ENCODE peak calls at places on chromosomes 7 and 10, in six cellular contexts. F is cardiac muscle cell; Z is astrocyte; E is CD8-positive, alpha-beta T cell; V is breast epithelium; R is MM.1S. U is an unnamed sample.

GRCh38 chr7:27689045-27689877 is 26.6 kb upstream of the HIBADH start:
- DNase-seq in V (no peak), F (peak; percentile 5), R (peak; percentile 10), Z (no peak), E (no peak), U (no peak)

GRCh38 chr10:43236176-43236850 is 30.6 kb downstream of the RASGEF1A start:
- DNase-seq in R (no peak), F (no peak), E (no peak), V (no peak), Z (no peak), U (no peak)

GRCh38 chr10:96072673-96073072 is 29.3 kb downstream of the CCNJ start:
- DNase-seq in E (no peak), R (no peak), F (no peak), V (no peak), Z (no peak), U (no peak)

GRCh38 chr10:92822964-92823363 is 25.4 kb upstream of the EXOC6 start:
- DNase-seq in R (peak; percentile 23), E (no peak), V (no peak), Z (peak; percentile 22), F (no peak), U (no peak)

GRCh38 chr10:116664631-116665030 is 43.9 kb downstream of the PNLIPRP2 start:
- DNase-seq in F (no peak), V (no peak), Z (no peak), E (no peak), R (no peak), U (no peak)

GRCh38 chr7:5231811-5232484 is 41.9 kb downstream of the WIPI2 start:
- DNase-seq in Z (no peak), R (peak; percentile 71), V (no peak), F (peak; percentile 54), E (no peak), U (peak; percentile 89)

GRCh38 chr10:45155784-45156183 is 155.1 kb downstream of the ZNF22 start:
- DNase-seq in F (no peak), Z (no peak), R (no peak), E (no peak), V (no peak), U (no peak)

GRCh38 chr7:98077762-98078161 is 28.9 kb upstream of the LMTK2 start:
- DNase-seq in R (no peak), V (no peak), F (peak; percentile 9), Z (no peak), E (no peak), U (no peak)

GRCh38 chr7:76509931-76510877 is at the start of gene UPK3B:
- DNase-seq in V (no peak), R (no peak), E (no peak), Z (no peak), F (peak; percentile 34), U (no peak)

GRCh38 chr10:110512461-110513187 is 14.9 kb downstream of the DUSP5 start:
- DNase-seq in Z (peak; percentile 91), V (no peak), R (peak; percentile 6), E (no peak), F (no peak), U (no peak)

GRCh38 chr10:61633665-61634064 is 29.1 kb upstream of the CABCOCO1 start:
- DNase-seq in F (no peak), R (no peak), Z (peak; percentile 63), V (no peak), E (no peak), U (no peak)

GRCh38 chr10:129955591-129956284 is 8.3 kb downstream of the EBF3 start:
- DNase-seq in R (no peak), V (no peak), Z (no peak), F (peak; percentile 15), E (no peak), U (no peak)

GRCh38 chr7:102439963-102440795 is 6.8 kb downstream of the ORAI2 start:
- DNase-seq in E (no peak), V (peak; percentile 72), R (no peak), F (no peak), Z (peak; percentile 73), U (no peak)

GRCh38 chr10:16923726-16924125 is 106.5 kb upstream of the RSU1 start:
- DNase-seq in E (no peak), Z (no peak), V (no peak), F (no peak), R (no peak), U (no peak)

GRCh38 chr7:15921576-15921975 is 235.1 kb upstream of the MEOX2 start:
- DNase-seq in R (no peak), E (no peak), F (no peak), Z (peak; percentile 16), V (no peak), U (no peak)

DNA sequence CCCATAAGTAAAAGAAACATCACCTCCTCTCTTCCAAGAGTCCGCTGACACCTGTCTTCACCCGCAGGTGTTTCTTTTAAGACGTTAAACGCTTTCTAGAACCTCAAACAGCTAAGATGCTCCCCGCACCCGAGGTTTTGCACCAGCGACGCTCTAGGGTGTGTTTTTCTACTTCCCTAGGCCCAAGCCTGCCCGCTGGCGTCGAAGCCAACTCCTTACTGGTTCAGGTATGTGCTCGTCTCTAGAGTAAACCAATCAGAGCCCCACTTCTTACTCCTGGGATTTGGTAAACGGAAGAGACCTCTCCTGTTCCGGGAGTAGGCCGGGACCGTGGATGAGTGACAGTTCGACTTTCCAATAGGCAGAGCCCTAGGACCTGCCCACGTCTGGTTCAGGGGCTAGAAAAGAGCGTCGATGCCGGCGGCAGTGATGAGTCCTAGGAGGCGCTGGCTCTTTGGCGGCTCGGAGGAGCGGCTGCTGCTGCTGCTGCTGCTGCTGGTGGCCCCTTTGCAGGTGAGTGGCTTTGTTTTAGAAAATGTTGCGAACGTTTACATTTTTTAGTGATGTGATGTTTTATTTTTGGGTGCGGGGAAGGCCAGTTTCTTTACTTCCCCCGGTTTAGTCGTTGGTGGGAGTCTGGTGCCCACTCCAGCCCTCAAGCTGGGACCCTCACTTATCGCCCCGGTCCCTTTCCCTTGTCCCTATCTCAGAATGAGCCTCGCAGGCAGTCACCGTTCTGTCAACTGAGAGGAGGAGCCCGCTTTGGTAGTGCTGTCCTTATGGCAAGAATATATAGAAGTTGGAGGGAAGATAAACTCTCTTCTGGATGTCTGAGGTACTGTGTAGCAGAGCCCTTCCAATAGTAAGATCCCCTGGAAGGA is at the start of gene BPGM:
- DNase-seq in V (peak; percentile 98), E (peak; percentile 96), F (peak; percentile 99), Z (peak; percentile 100), R (peak; percentile 100), U (peak; percentile 100)
- TF ChIP-seq CTCF in V (no peak), E (peak; percentile 26), F (peak; percentile 27), Z (peak; percentile 10), R (peak; percentile 86), U (peak; percentile 43)

DNA sequence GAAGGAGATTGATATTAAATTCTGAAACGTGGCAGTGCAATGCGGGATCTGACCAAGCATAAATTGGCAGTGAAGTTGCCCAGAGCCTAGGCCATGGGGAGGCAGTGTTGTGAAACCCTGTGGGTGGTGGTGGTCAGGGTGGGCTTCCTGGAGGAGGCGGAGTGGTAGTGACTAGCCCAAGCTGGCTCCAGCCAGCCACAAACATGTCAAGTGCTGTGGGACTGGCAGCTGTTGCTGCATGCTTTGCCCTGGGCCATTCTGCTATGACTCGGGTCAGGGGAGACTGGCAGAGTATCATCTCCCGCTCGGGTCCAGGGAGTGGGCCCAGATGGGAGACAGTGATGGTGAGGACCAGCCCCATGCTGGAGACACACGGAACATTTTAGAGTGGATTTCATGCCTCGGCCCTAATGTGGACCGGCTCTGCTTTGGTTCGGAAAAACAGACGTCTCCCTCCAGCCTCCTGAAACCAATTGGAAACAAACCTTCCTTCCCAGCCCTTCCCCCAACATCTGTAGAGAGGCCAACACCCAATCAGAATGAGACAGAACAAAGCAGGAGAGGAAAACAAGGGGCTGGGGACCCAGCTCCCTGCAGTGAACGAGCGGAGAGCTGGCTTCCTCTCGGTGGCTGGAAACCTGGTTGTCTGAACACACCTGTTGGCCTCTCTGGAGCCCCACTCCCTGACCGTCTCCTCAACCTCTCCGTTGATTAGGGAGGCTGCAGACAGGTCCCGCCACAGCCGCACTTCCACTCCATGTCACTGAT is 58.2 kb downstream of the TMEM270 start:
- DNase-seq in R (no peak), Z (no peak), V (no peak), E (no peak), F (peak; percentile 23), U (no peak)
- H3K4me3 ChIP-seq in R (no peak overlapping the region), Z (no peak overlapping the region), V (no peak overlapping the region), E (no peak overlapping the region), F (no peak overlapping the region), U (no peak overlapping the region)

GRCh38 chr10:86782691-86783418 is 26.4 kb downstream of the BMPR1A start:
- DNase-seq in V (no peak), Z (no peak), R (no peak), E (no peak), F (no peak), U (peak; percentile 13)

GRCh38 chr10:86785021-86785420 is 28.6 kb downstream of the BMPR1A start:
- DNase-seq in Z (no peak), F (no peak), V (no peak), R (no peak), E (no peak), U (no peak)

GRCh38 chr10:86775859-86776180 is 19.4 kb downstream of the BMPR1A start:
- DNase-seq in R (no peak), E (no peak), V (no peak), Z (no peak), F (no peak), U (no peak)

GRCh38 chr10:86775056-86775858 is 18.8 kb downstream of the BMPR1A start:
- DNase-seq in E (no peak), R (no peak), V (no peak), F (no peak), Z (no peak), U (no peak)

DNA sequence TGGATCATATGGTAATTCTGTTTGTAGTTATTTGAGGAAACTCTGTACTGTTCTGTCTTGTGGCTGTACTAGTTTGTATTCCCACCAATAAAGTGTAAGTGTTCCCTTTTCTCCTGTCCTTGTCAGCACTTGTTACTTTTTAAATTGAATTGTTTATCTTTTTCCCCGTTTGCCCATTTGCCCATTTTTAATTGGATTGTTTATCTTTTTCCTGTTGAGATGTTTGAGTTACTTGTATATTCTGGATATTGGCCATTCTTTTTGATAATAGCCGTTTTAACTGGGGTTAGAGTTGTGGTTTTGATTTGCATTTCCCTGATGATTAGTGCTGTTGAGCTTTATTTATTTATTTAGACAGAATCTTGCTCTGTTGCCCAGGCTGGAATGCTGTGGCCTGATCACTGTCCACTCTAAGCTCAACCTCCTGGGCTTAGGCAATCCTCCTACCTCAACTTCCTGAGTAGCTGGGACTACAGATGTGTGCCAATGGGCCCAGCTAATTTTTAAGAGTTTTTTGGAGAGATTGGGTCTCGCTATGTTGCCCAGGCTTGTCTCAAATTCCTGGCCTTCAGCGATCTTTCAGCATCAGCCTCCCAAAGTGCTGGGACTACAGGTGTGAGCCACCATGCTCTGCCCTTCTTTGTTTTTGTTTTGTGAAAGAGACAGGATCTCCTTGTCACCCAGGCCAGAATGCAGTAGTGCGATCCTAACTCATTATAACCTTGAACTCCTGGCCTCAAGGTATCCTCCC is 23.0 kb downstream of the BMPR1A start:
- DNase-seq in V (no peak), E (no peak), Z (peak; percentile 65), R (no peak), F (no peak), U (no peak)
- TF ChIP-seq CTCF in V (no peak), E (no peak), Z (no peak), R (no peak), F (no peak), U (no peak)

DNA sequence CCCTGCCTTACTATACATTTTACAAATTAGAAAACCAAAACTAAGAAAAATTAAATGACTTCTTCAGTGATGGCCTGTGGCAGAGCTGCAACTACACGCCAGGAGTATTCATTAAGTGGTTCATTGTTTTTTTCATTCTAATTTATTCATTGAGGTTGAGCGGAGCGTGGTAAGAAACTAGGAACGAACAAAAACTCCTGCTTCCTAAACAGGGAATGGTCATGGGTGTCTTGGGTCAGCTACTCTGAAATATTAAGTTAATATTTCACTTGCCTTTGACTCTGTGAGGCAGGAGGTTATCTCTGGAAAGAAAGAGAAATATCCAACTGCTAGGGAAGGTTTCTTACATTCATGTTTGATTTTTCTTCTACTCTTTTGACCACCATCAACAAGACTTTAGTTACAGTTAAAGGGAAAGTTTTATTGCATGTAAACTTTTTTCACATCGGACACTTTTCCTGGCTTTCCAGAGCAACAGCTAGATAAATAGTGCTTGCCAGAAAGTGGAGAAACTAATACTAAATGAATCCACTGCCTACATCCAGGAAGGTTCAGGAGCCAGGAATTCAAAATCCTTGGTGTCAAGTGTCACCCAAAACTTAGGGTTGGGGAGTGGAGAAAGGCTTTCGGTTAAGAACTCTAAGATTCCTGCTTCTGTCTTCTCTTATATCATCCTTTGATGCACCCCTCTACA is 892 bp upstream of the GNG11 start:
- DNase-seq in E (no peak), F (no peak), Z (no peak), V (no peak), R (no peak), U (no peak)
- H3K4me3 ChIP-seq in E (no peak overlapping the region), F (no peak overlapping the region), Z (peak overlapping the region; percentile 75), V (peak overlapping the region; percentile 60), R (no peak overlapping the region), U (no peak overlapping the region)